ENCODE peak calls at places on chromosomes 12 and 14, in four cellular contexts. One of them, this sample, is unnamed.

GRCh38 chr12:14843425-14843887 is at the start of gene ART4:
- DNase-seq in PC-3: no peak
- DNase-seq in AG04450: no peak
- DNase-seq in Peyer's patch: no peak
- DNase-seq in this sample: no peak

GRCh38 chr14:57390806-57391562 is 598 bp downstream of the NAA30 start:
- DNase-seq in PC-3: peak; percentile 61
- DNase-seq in AG04450: no peak
- DNase-seq in Peyer's patch: peak; percentile 23
- DNase-seq in this sample: no peak

GRCh38 chr14:93200553-93200952 is 6.3 kb downstream of the GON7 start:
- DNase-seq in PC-3: no peak
- DNase-seq in AG04450: no peak
- DNase-seq in Peyer's patch: no peak
- DNase-seq in this sample: no peak

GRCh38 chr12:39102474-39103209 is 197.3 kb upstream of the CPNE8 start:
- DNase-seq in PC-3: peak; percentile 86
- DNase-seq in AG04450: no peak
- DNase-seq in Peyer's patch: no peak
- DNase-seq in this sample: no peak

GRCh38 chr14:36979863-36980262 is 192.5 kb downstream of the SLC25A21 start:
- DNase-seq in PC-3: no peak
- DNase-seq in AG04450: no peak
- DNase-seq in Peyer's patch: no peak
- DNase-seq in this sample: no peak

GRCh38 chr12:121296618-121297476 is at the start of gene CAMKK2:
- DNase-seq in PC-3: peak; percentile 91
- DNase-seq in AG04450: peak; percentile 11
- DNase-seq in Peyer's patch: peak; percentile 73
- DNase-seq in this sample: peak; percentile 72

GRCh38 chr14:92340071-92340470 is 17.1 kb downstream of the SLC24A4 start:
- DNase-seq in PC-3: no peak
- DNase-seq in AG04450: no peak
- DNase-seq in Peyer's patch: no peak
- DNase-seq in this sample: no peak

GRCh38 chr12:96520767-96521166 is 31.4 kb downstream of the CFAP54 start:
- DNase-seq in PC-3: peak; percentile 28
- DNase-seq in AG04450: no peak
- DNase-seq in Peyer's patch: no peak
- DNase-seq in this sample: no peak

GRCh38 chr12:61250303-61250702 is 1009.9 kb upstream of the USP15 start:
- DNase-seq in PC-3: peak; percentile 13
- DNase-seq in AG04450: no peak
- DNase-seq in Peyer's patch: no peak
- DNase-seq in this sample: no peak

GRCh38 chr14:33081259-33081658 is 142.6 kb downstream of the NPAS3 start:
- DNase-seq in PC-3: no peak
- DNase-seq in AG04450: no peak
- DNase-seq in Peyer's patch: no peak
- DNase-seq in this sample: no peak

GRCh38 chr12:6069452-6070093 is 54.9 kb downstream of the VWF start:
- DNase-seq in PC-3: no peak
- DNase-seq in AG04450: peak; percentile 89
- DNase-seq in Peyer's patch: no peak
- DNase-seq in this sample: peak; percentile 71

GRCh38 chr12:65673291-65673690 is 151.0 kb upstream of the HMGA2 start:
- DNase-seq in PC-3: peak; percentile 59
- DNase-seq in AG04450: no peak
- DNase-seq in Peyer's patch: no peak
- DNase-seq in this sample: no peak
- TF ChIP-seq CTCF in PC-3: no peak
- TF ChIP-seq CTCF in AG04450: no peak
- TF ChIP-seq CTCF in Peyer's patch: no peak
- TF ChIP-seq CTCF in this sample: no peak

DNA sequence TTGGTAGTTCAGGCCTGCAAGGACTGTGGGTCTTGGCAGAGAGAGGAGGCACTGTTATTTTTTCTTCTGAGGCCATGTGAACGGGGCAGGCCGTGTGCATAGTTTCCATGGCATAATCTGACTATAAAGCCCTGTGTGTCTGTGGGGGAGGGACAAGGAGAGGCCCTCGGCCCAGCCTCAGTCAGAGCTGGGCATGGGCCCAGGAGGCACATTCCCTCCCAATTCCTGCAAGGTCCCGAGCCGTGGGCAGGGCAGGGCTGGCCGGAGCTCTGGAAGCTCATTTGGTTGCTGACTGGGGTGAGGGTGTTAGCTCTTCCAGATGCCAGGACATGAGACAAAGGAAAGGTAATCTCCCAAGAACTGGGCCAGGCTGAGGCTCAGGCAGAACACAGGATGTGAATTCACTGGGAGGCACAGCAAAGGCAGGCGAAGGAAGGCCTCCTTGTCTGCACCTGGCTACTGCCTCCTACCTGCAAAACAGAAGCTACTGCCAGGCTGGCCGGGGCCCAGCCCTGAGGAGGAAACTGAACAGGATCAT is 22.0 kb upstream of the PLEKHG3 start:
- DNase-seq in PC-3: peak; percentile 72
- DNase-seq in AG04450: no peak
- DNase-seq in Peyer's patch: no peak
- DNase-seq in this sample: no peak
- TF ChIP-seq CTCF in PC-3: peak; percentile 38
- TF ChIP-seq CTCF in AG04450: no peak
- TF ChIP-seq CTCF in Peyer's patch: no peak
- TF ChIP-seq CTCF in this sample: no peak

DNA sequence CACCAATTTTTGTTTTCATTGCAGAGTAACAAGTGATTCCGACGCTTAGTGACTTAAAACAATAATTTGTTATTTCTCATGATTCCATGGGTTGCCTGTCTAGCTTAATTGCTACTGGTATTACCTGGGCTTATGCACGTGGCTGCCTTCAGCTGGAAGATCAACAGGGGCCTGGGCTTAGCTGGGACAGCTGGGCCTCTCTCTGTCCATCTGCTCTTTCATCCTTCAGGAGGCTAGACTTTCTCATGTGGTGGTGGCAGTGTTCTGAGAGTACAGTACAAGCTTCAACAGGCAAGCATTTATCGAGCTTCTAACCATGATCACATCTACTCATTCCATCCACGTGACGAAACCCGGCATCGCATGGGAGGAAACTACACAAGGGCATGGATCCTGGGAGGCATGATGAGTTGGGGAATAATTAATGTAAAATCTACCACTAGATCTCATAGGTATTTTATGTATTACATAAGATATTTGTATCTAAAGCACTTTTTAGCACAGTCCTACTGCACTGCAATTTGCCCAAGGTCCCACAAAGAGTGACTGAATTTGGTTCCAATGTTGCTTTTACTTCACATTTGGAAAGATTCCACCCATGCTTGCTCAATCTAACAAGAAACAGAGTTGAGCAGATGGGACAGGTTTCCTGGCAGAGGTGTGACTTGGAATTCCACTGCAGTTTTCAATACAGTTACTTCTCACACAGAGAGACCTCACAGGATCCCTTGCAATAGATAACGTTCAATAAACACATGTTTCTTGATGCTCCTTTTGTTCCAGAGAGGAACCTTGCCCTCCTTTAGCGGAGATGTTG is 153.1 kb upstream of the FRMD6 start:
- DNase-seq in PC-3: no peak
- DNase-seq in AG04450: no peak
- DNase-seq in Peyer's patch: no peak
- DNase-seq in this sample: no peak
- TF ChIP-seq CTCF in PC-3: no peak
- TF ChIP-seq CTCF in AG04450: no peak
- TF ChIP-seq CTCF in Peyer's patch: no peak
- TF ChIP-seq CTCF in this sample: no peak

GRCh38 chr12:123271182-123271491 is 519 bp downstream of the CDK2AP1 start:
- DNase-seq in PC-3: peak; percentile 63
- DNase-seq in AG04450: no peak
- DNase-seq in Peyer's patch: peak; percentile 67
- DNase-seq in this sample: peak; percentile 58
- TF ChIP-seq CTCF in PC-3: peak; percentile 18
- TF ChIP-seq CTCF in AG04450: peak; percentile 42
- TF ChIP-seq CTCF in Peyer's patch: peak; percentile 48
- TF ChIP-seq CTCF in this sample: peak; percentile 43

GRCh38 chr12:50317198-50317597 is 33.9 kb upstream of the LIMA1 start:
- DNase-seq in PC-3: peak; percentile 5
- DNase-seq in AG04450: no peak
- DNase-seq in Peyer's patch: no peak
- DNase-seq in this sample: no peak
- TF ChIP-seq CTCF in PC-3: peak; percentile 36
- TF ChIP-seq CTCF in AG04450: no peak
- TF ChIP-seq CTCF in Peyer's patch: no peak
- TF ChIP-seq CTCF in this sample: no peak

GRCh38 chr14:102042699-102043098 is 44.1 kb downstream of the HSP90AA1 start:
- DNase-seq in PC-3: no peak
- DNase-seq in AG04450: no peak
- DNase-seq in Peyer's patch: no peak
- DNase-seq in this sample: no peak

GRCh38 chr14:102044566-102044965 is 42.3 kb downstream of the HSP90AA1 start:
- DNase-seq in PC-3: no peak
- DNase-seq in AG04450: no peak
- DNase-seq in Peyer's patch: no peak
- DNase-seq in this sample: no peak

GRCh38 chr14:102046337-102047278 is 40.2 kb downstream of the HSP90AA1 start:
- DNase-seq in PC-3: peak; percentile 71
- DNase-seq in AG04450: no peak
- DNase-seq in Peyer's patch: peak; percentile 26
- DNase-seq in this sample: no peak

GRCh38 chr14:102040153-102040552 is 46.7 kb downstream of the HSP90AA1 start:
- DNase-seq in PC-3: no peak
- DNase-seq in AG04450: no peak
- DNase-seq in Peyer's patch: no peak
- DNase-seq in this sample: no peak

DNA sequence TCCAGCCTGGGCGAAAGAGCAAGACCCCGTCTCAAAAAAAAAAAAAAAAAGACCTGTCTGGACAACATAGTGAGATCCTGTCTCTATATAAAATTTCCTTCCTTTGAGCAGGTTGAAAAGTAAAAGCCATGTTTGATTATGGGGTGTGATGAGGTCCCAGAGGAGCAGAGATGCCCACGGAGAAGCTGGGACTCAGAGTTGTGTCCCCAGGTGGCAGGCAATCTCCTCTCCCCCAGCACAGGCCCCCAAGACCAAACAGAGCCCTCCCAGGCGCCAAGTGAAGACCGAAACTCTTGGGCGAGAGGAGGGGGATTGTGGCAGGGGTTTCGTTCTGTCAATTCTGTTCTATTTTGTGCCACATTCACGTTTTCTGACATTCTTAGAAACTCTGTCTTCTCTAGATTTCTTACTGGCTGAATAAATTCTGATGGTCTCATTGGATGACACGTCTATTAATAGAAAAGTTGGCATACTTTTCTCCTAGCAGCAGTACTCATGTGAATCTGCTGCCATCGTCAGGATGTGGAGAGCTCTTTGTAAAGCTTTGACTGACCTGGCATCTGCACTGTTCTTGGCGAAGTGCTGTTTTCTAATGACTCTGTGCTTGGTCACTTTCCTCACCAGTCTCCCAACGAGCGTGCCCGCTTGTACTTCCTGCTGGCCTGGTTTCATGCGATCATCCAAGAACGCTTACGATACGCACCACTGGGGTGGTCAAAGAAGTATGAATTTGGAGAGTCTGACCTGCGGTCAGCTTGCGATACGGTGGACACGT is 43.4 kb downstream of the HSP90AA1 start:
- DNase-seq in PC-3: peak; percentile 31
- DNase-seq in AG04450: no peak
- DNase-seq in Peyer's patch: no peak
- DNase-seq in this sample: no peak
- TF ChIP-seq CTCF in PC-3: no peak
- TF ChIP-seq CTCF in AG04450: no peak
- TF ChIP-seq CTCF in Peyer's patch: no peak
- TF ChIP-seq CTCF in this sample: no peak

GRCh38 chr14:101549154-101549553 is 12.1 kb upstream of the DIO3 start:
- DNase-seq in PC-3: no peak
- DNase-seq in AG04450: no peak
- DNase-seq in Peyer's patch: no peak
- DNase-seq in this sample: no peak

GRCh38 chr14:101546706-101547105 is 14.6 kb upstream of the DIO3 start:
- DNase-seq in PC-3: no peak
- DNase-seq in AG04450: no peak
- DNase-seq in Peyer's patch: no peak
- DNase-seq in this sample: no peak

GRCh38 chr14:101544550-101544949 is 16.7 kb upstream of the DIO3 start:
- DNase-seq in PC-3: no peak
- DNase-seq in AG04450: no peak
- DNase-seq in Peyer's patch: no peak
- DNase-seq in this sample: no peak

GRCh38 chr14:101547107-101547738 is 14.1 kb upstream of the DIO3 start:
- DNase-seq in PC-3: no peak
- DNase-seq in AG04450: no peak
- DNase-seq in Peyer's patch: no peak
- DNase-seq in this sample: no peak

GRCh38 chr14:101547961-101548669 is 13.2 kb upstream of the DIO3 start:
- DNase-seq in PC-3: no peak
- DNase-seq in AG04450: no peak
- DNase-seq in Peyer's patch: no peak
- DNase-seq in this sample: no peak
- TF ChIP-seq CTCF in PC-3: no peak
- TF ChIP-seq CTCF in AG04450: no peak
- TF ChIP-seq CTCF in Peyer's patch: no peak
- TF ChIP-seq CTCF in this sample: no peak

DNA sequence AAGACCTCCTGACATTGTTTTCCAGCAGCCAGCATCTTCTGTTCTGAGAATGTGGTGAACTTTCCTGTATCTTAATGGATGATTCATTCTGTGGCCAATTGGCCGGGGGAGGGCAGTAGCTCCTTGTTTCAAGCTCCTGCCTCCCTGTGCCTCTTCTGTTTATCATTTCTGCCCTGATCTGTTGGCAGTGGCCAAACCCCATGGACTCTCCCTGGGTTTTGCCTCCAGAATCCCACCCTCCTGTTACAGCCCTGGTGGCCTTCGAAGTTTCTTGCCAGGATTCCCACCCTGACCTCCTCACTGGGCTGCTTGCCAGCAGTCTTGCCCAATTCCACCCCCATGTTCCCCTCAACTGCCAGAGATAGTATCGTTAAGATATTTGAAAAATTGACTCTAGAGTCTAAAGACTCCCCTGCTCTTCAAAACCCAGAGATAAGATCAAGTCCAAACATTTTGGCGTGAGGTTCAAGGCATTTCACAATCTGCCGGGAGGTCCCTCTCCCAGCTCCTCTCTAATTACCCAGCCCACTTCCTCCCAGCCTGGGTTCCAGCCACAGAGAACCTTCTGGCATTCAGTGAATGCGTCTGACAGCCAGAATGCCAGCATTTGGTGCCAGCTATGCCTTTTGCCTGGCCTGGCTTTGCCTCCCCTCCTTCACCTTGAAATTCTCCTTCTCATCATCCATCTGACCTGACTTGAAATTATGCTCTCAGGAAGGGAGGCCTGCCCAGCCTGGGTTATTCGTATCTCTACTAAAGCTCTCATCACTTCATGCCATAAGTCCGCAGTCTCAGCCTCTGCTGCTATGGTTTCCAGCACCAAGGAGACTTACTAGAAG is 37.7 kb upstream of the TXNRD1 start:
- DNase-seq in PC-3: peak; percentile 85
- DNase-seq in AG04450: peak; percentile 89
- DNase-seq in Peyer's patch: peak; percentile 26
- DNase-seq in this sample: no peak
- TF ChIP-seq CTCF in PC-3: peak; percentile 81
- TF ChIP-seq CTCF in AG04450: peak; percentile 53
- TF ChIP-seq CTCF in Peyer's patch: no peak
- TF ChIP-seq CTCF in this sample: no peak

GRCh38 chr14:68655961-68656360 is 136.9 kb downstream of the ZFP36L1 start:
- DNase-seq in PC-3: peak; percentile 52
- DNase-seq in AG04450: no peak
- DNase-seq in Peyer's patch: no peak
- DNase-seq in this sample: no peak
- TF ChIP-seq CTCF in PC-3: peak; percentile 56
- TF ChIP-seq CTCF in AG04450: no peak
- TF ChIP-seq CTCF in Peyer's patch: no peak
- TF ChIP-seq CTCF in this sample: no peak

GRCh38 chr14:80862983-80863382 is 78.6 kb downstream of the CEP128 start:
- DNase-seq in PC-3: peak; percentile 36
- DNase-seq in AG04450: no peak
- DNase-seq in Peyer's patch: no peak
- DNase-seq in this sample: no peak
- TF ChIP-seq CTCF in PC-3: peak; percentile 65
- TF ChIP-seq CTCF in AG04450: peak; percentile 46
- TF ChIP-seq CTCF in Peyer's patch: no peak
- TF ChIP-seq CTCF in this sample: no peak

This sample was measured in CD14-positive monocyte.